ENCODE peak calls at places on chromosomes 13 and 19, in four cellular contexts. X is psoas muscle, G is RWPE1, Z is neural progenitor cell. S is an unnamed sample.

GRCh38 chr13:21542563-21542962 is 61.4 kb downstream of the MICU2 start:
- DNase-seq in G (no peak), X (no peak), Z (no peak), S (no peak)

GRCh38 chr19:3803986-3804385 is 17.8 kb upstream of the MATK start:
- DNase-seq in G (no peak), X (no peak), Z (no peak), S (no peak)

GRCh38 chr13:42129033-42129432 is 80.6 kb downstream of the DGKH start:
- DNase-seq in Z (peak), X (no peak), G (no peak), S (no peak)

GRCh38 chr19:40685563-40685962 is 4.9 kb downstream of the NUMBL start:
- DNase-seq in G (no peak), X (no peak), Z (no peak), S (no peak)

GRCh38 chr19:2044709-2045500 is 6.1 kb downstream of the MKNK2 start:
- DNase-seq in X (peak), G (no peak), Z (no peak), S (no peak)

GRCh38 chr19:55452381-55453325 is 8.8 kb downstream of the ISOC2 start:
- DNase-seq in X (peak), G (peak), Z (peak), S (peak)

GRCh38 chr13:112747256-112747655 is 57.4 kb downstream of the ATP11A start:
- DNase-seq in Z (no peak), G (no peak), X (no peak), S (peak)

GRCh38 chr19:7679017-7679720 is 1.5 kb upstream of the TRAPPC5 start:
- DNase-seq in Z (no peak), G (no peak), X (peak), S (peak)

GRCh38 chr19:55347442-55348009 is 7.0 kb downstream of the COX6B2 start:
- DNase-seq in X (no peak), Z (no peak), G (no peak), S (no peak)

GRCh38 chr13:33191425-33192221 is 93.9 kb downstream of the STARD13 start:
- DNase-seq in X (no peak), G (no peak), Z (no peak), S (no peak)

DNA sequence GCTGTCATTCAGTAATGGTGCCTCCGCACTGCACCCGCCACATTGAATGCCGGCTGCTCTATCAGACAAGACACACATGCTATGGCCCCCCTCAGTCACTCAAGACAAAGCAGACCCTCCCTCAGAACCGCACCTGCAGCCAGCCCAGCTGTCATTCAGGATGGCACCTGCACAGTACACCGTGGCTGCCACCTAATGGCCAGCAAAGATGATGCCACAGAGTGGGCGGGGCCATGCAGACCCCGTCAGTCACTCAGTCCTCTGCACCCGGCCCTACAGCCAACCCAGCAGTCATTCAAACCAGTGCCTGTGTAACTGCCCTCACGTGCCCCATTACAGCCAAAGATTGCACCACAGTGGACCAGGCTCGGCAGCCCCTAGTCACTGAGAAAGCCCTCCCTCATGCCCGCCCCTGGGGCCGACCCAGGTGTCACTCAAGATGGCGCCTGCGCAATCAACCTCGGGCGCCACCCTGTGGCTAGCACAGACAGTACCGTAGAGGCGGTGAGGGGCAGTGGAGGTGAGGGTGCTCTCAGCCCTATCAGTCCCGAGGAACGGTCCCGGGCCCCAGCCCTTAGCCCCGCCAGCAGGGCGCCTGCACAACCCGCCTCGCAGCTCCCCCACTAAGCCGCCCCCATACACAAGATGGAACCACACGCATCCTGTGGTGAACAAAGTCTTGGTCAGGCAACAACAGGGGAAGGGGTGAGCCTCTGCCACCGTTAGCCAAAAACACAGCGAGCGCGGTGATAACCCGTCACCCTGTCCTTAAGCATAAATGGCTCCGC is 2.4 kb downstream of the PEG3 start:
- DNase-seq in X (peak), G (no peak), Z (no peak), S (peak)
- TF ChIP-seq CTCF in X (peak), G (no peak), Z (no peak), S (peak)

DNA sequence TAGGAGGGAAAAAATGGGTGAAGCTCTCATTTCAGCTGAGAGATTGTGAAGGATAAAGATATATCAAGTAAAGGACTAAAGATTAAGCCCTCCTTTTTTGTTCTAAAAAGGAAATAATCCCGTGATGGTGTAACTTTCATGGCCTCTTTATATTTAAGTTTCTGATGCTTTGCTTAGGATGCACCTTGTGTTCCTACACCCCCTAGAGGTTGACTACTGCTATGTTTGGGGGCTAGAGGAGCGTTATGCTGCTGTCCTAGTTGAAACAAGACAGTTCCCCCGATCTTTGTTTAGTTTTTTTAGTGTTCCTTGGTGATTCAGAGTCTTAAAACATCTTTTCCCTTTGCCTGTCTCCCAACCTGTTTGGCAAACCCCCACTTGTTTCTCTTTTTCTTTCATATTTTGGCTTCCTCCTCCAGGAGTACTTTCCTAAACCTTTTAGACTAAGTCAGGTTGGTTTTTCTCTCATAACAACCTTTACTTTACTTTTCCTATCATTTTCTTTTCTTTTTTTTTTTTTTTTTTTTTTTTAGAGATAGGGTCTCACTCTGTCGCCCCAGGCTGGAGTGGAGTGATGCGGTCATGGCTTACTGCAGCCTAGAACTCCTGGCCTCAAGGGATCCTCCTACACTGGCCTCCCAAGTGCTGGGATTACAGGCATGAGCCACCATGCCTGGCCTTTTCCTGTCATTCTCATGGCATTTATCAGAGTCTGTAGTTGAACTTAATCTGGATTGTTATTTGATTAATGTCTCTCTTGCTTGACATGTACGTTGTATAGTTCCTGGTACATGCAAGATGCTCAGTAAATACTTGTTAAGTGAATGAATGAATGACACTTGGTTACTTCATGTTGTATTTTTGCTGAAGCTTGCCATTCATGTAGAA is 2.8 kb downstream of the UBA2 start:
- DNase-seq in Z (peak), X (no peak), G (peak), S (no peak)
- TF ChIP-seq CTCF in Z (peak), X (peak), G (peak), S (peak)

GRCh38 chr19:16117594-16118033 is 5.9 kb downstream of the RAB8A start:
- DNase-seq in Z (no peak), G (no peak), X (peak), S (no peak)
- TF ChIP-seq CTCF in Z (no peak), G (no peak), X (no peak), S (no peak)

DNA sequence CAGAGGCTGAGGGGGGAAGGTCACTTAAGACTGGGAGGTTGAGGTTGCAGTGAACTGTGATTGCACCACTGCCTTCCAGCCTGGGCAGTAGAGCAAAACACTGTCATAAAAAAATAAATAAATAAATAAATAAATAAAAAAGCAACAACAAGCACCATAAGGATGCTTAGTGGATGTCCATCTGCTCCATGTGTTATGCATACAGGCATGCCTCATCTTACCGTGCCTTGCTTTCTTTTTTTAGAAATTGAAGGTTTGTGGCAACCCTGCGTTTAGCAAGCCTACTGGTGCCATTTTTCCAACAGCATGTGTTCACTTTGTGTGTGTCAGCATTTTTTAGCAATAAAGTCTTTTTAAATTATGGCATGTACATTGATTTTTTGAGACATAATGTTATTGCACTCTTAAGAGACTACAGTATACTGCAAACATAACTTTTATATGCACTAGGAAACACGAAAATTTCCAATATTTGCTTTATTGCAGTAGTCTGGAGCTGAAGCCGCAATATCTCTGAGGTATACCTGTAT is 68.3 kb downstream of the PEPD start:
- DNase-seq in Z (no peak), G (no peak), X (no peak), S (no peak)
- TF ChIP-seq CTCF in Z (no peak), G (no peak), X (no peak), S (no peak)

GRCh38 chr13:71979616-71980015 is 112.6 kb upstream of the DACH1 start:
- DNase-seq in Z (peak), G (no peak), X (no peak), S (no peak)
- TF ChIP-seq CTCF in Z (peak), G (no peak), X (no peak), S (no peak)

GRCh38 chr13:23175920-23176319 is 4.9 kb upstream of the SGCG start:
- DNase-seq in Z (no peak), X (no peak), G (peak), S (no peak)
- TF ChIP-seq CTCF in Z (peak), X (peak), G (peak), S (no peak)

DNA sequence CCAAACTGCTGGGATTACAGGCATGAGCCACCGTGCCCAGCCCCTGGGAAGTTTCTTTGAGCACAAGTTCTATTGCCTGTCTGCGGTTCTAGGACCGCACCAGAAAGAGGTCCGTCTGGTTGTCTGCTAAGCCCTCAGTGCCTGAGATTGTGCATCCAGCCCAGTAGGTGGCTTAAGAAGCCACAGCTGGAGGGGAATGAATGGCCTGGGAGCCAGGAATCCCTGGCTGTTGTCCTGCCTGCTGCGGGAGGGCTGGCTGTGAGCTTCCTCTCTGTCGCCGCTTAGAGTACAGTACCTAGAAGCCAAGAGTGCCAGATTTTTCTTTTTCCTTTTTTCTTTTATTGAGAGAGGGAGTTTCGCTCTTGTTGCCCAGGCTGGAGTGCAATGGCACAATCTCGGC is 4.2 kb upstream of the TYK2 start:
- DNase-seq in Z (peak), X (no peak), G (no peak), S (no peak)
- TF ChIP-seq CTCF in Z (no peak), X (no peak), G (no peak), S (no peak)

GRCh38 chr19:33080761-33081681 is at the start of gene GPATCH1:
- DNase-seq in G (peak), Z (peak), X (peak), S (peak)
- TF ChIP-seq CTCF in G (no peak), Z (no peak), X (no peak), S (no peak)